ENCODE peak calls at places on chromosomes 16 and 17, in five cellular contexts. X, V, Z, U and D are unnamed samples.

GRCh38 chr17:38920374-38921291 is 4.8 kb upstream of the LASP1NB start:
- DNase-seq in V (peak), Z (no peak), X (no peak), U (no peak), D (no peak)

GRCh38 chr17:79508291-79508716 is 102.5 kb downstream of the RBFOX3 start:
- DNase-seq in X (no peak), Z (no peak), V (no peak), U (no peak), D (no peak)

GRCh38 chr16:68229431-68230175 is 6.3 kb downstream of the ESRP2 start:
- DNase-seq in Z (peak), X (peak), V (no peak), U (peak), D (peak)

GRCh38 chr16:72769876-72770275 is 278.1 kb downstream of the ZFHX3 start:
- DNase-seq in Z (no peak), U (no peak), V (no peak), X (no peak), D (no peak)

GRCh38 chr16:52553322-52553721 is 6.4 kb upstream of the TOX3 start:
- DNase-seq in X (no peak), U (no peak), V (no peak), Z (no peak), D (no peak)

GRCh38 chr17:81735181-81736102 is 23.4 kb downstream of the SLC25A10 start:
- DNase-seq in X (no peak), U (no peak), Z (peak), V (no peak), D (no peak)

GRCh38 chr17:37824534-37825485 is 80.0 kb upstream of the HNF1B start:
- DNase-seq in V (no peak), Z (peak), X (no peak), U (no peak), D (no peak)

GRCh38 chr17:74768069-74768762 is 7.9 kb downstream of the NAT9 start:
- DNase-seq in U (no peak), Z (peak), V (no peak), X (peak), D (no peak)

GRCh38 chr16:84141143-84141670 is 3.8 kb downstream of the HSDL1 start:
- DNase-seq in X (no peak), U (no peak), V (peak), Z (no peak), D (no peak)

GRCh38 chr16:80323808-80324195 is 217.0 kb upstream of the DYNLRB2 start:
- DNase-seq in Z (no peak), U (no peak), X (no peak), V (peak), D (no peak)

GRCh38 chr16:88785106-88785924 is at the start of gene PIEZO1:
- DNase-seq in X (peak), Z (peak), V (no peak), U (peak), D (peak)

GRCh38 chr17:83115832-83116231 is 36.4 kb downstream of the METRNL start:
- DNase-seq in Z (no peak), U (no peak), V (no peak), X (no peak), D (no peak)

GRCh38 chr16:89093602-89094251 is at the start of gene ACSF3:
- DNase-seq in U (peak), Z (peak), V (no peak), X (no peak), D (peak)

GRCh38 chr17:19306160-19307111 is 56.1 kb downstream of the B9D1 start:
- DNase-seq in Z (no peak), U (peak), V (no peak), X (peak), D (no peak)

GRCh38 chr16:83954577-83955016 is 1.6 kb downstream of the OSGIN1 start:
- DNase-seq in Z (peak), X (no peak), V (peak), U (no peak), D (no peak)

GRCh38 chr16:65867276-65867990 is 499.1 kb upstream of the CDH5 start:
- DNase-seq in V (no peak), X (no peak), U (no peak), Z (no peak), D (no peak)

GRCh38 chr16:31147574-31147973 is 2.3 kb downstream of the PRSS36 start:
- DNase-seq in V (no peak), U (no peak), X (no peak), Z (no peak), D (no peak)

GRCh38 chr16:11078812-11079459 is 134.6 kb downstream of the CLEC16A start:
- DNase-seq in V (no peak), Z (peak), U (no peak), X (no peak), D (no peak)

GRCh38 chr17:58330997-58331814 is 2.6 kb upstream of the TSPOAP1 start:
- DNase-seq in Z (no peak), V (no peak), X (no peak), U (peak), D (peak)

DNA sequence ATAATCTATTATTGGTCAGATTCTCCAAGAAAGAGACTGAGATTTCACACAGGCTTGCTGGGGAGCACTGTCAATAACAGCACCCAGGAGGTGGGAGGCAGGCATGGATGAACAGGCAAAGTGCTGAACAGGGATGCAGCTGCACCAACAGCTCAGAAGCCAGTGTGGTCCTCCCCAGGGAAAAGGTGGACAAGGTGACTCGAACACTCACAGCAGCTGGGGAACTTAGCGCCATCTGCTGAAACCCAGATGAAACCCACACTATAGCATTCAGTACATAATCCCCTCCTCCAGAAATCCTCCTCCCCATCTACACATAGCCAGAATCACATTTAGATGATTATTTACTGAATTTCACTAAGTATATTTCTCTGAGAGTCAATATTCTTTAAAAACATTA is 255.2 kb upstream of the WSB1 start:
- DNase-seq in Z (no peak), U (no peak), X (no peak), V (no peak), D (no peak)
- TF ChIP-seq CTCF in Z (no peak), U (no peak), X (no peak), V (no peak), D (no peak)

GRCh38 chr17:76383645-76384221 is 676 bp upstream of the SPHK1 start:
- DNase-seq in Z (peak), V (no peak), X (no peak), U (peak), D (peak)
- TF ChIP-seq CTCF in Z (peak), V (peak), X (peak), U (peak), D (no peak)

GRCh38 chr16:77912617-77913016 is 109.7 kb upstream of the CLEC3A start:
- DNase-seq in Z (no peak), V (no peak), X (no peak), U (no peak), D (no peak)
- TF ChIP-seq CTCF in Z (no peak), V (no peak), X (no peak), U (no peak), D (no peak)

GRCh38 chr17:76781056-76781982 is 43.4 kb downstream of the MFSD11 start:
- DNase-seq in V (no peak), Z (no peak), X (no peak), U (no peak), D (no peak)
- TF ChIP-seq CTCF in V (no peak), Z (peak), X (no peak), U (no peak), D (no peak)

DNA sequence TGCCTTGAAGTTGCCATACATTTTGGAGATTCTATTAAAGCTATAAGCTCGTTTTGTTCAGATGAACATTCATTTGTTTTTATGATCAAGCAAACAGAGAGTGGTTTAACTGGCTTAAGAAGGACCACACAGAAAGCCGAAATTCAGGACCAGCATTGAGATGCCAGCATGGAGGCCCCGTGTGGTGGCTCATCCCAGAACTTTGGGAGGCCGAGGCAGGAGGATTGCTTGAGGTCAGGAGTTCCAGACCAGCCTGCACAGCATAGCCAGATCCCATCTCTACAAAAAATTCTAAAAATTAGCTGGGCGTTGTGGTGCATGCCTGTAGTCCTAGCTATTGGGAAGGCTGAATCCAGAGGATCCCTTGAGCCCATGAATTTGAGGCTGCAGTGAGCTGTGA is 45.9 kb upstream of the KIFC3 start:
- DNase-seq in V (no peak), Z (no peak), U (no peak), X (no peak), D (no peak)
- TF ChIP-seq CTCF in V (no peak), Z (no peak), U (no peak), X (no peak), D (no peak)

GRCh38 chr17:69834494-69834893 is 240.5 kb upstream of the KCNJ16 start:
- DNase-seq in U (no peak), Z (no peak), V (no peak), X (no peak), D (no peak)
- TF ChIP-seq CTCF in U (no peak), Z (no peak), V (no peak), X (no peak), D (no peak)

GRCh38 chr17:55269894-55270293 is 5.1 kb downstream of the HLF start:
- DNase-seq in V (no peak), U (no peak), X (no peak), Z (no peak), D (no peak)
- TF ChIP-seq CTCF in V (no peak), U (no peak), X (no peak), Z (no peak), D (no peak)